ENCODE peak calls at places on chromosome 18, in seven cellular contexts. J is SJCRH30; L is GM12864; T is RCC 7860; W is AG09319; S is stimulated activated naive CD8-positive, alpha-beta T cell treated with anti-CD3 and anti-CD28 coated beads, Interleukin-15, amount 100 ng/mL, for 72 hours; Z is aorta. D is an unnamed sample.

GRCh38 chr18:65754121-65754520 is 3.3 kb downstream of the CDH7 start:
- DNase-seq in J (peak), L (no peak), T (peak), S (no peak), Z (no peak), W (no peak), D (peak)

GRCh38 chr18:24276994-24277393 is 120.6 kb downstream of the OSBPL1A start:
- DNase-seq in L (no peak), S (no peak), Z (no peak), J (no peak), W (no peak), T (no peak), D (no peak)

GRCh38 chr18:32389868-32390267 is 80.8 kb downstream of the GAREM1 start:
- DNase-seq in Z (no peak), L (no peak), W (no peak), S (no peak), J (no peak), T (no peak), D (no peak)

GRCh38 chr18:63112681-63113080 is 206.9 kb downstream of the BCL2 start:
- DNase-seq in W (no peak), L (no peak), T (no peak), S (no peak), Z (no peak), J (no peak), D (peak)

GRCh38 chr18:74137920-74138538 is 9.6 kb downstream of the FBXO15 start:
- DNase-seq in S (no peak), L (no peak), J (no peak), Z (no peak), T (no peak), W (no peak), D (no peak)

GRCh38 chr18:79326413-79327198 is 69.1 kb upstream of the NFATC1 start:
- DNase-seq in L (no peak), J (no peak), W (no peak), T (no peak), S (no peak), Z (no peak), D (no peak)

GRCh38 chr18:22467760-22468553 is 50.2 kb upstream of the CTAGE1 start:
- DNase-seq in W (peak), T (peak), L (no peak), J (no peak), Z (peak), S (no peak), D (no peak)

GRCh38 chr18:10579079-10579867 is 53.4 kb downstream of the NAPG start:
- DNase-seq in L (no peak), T (no peak), Z (no peak), S (no peak), J (no peak), W (no peak), D (no peak)

GRCh38 chr18:13725566-13726227 is 661 bp downstream of the FAM210A start:
- DNase-seq in L (peak), S (no peak), T (no peak), J (no peak), W (no peak), Z (no peak), D (no peak)

GRCh38 chr18:63868546-63868945 is 19.0 kb upstream of the SERPINB2 start:
- DNase-seq in W (no peak), T (no peak), S (no peak), J (no peak), L (no peak), Z (no peak), D (no peak)

GRCh38 chr18:30920356-30920755 is 122.2 kb downstream of the DSC3 start:
- DNase-seq in S (no peak), Z (no peak), L (no peak), W (no peak), T (no peak), J (no peak), D (no peak)

GRCh38 chr18:55731594-55732042 is 143.6 kb upstream of the TCF4 start:
- DNase-seq in S (no peak), L (no peak), J (no peak), T (no peak), Z (no peak), W (no peak), D (no peak)

GRCh38 chr18:3498705-3499451 is 48.9 kb downstream of the TGIF1 start:
- DNase-seq in S (peak), L (no peak), J (peak), Z (peak), T (no peak), W (no peak), D (no peak)

GRCh38 chr18:73758446-73758845 is 389.2 kb downstream of the FBXO15 start:
- DNase-seq in T (no peak), J (no peak), Z (no peak), L (no peak), W (no peak), S (no peak), D (no peak)

GRCh38 chr18:26869640-26870039 is 4.1 kb upstream of the AQP4 start:
- DNase-seq in Z (no peak), S (no peak), L (peak), T (no peak), J (no peak), W (no peak), D (no peak)

GRCh38 chr18:7608174-7608550 is 41.0 kb downstream of the PTPRM start:
- DNase-seq in W (no peak), L (no peak), S (no peak), Z (no peak), J (no peak), T (no peak), D (no peak)

GRCh38 chr18:63470751-63471150 is 6.0 kb upstream of the SERPINB5 start:
- DNase-seq in L (no peak), W (no peak), S (no peak), Z (no peak), T (no peak), J (no peak), D (no peak)

GRCh38 chr18:31680836-31681568 is 3.4 kb downstream of the B4GALT6 start:
- DNase-seq in T (no peak), Z (no peak), L (no peak), S (no peak), W (no peak), J (no peak), D (no peak)

GRCh38 chr18:22684268-22684667 is 248.9 kb upstream of the RBBP8 start:
- DNase-seq in T (no peak), Z (no peak), W (no peak), S (no peak), J (no peak), L (no peak), D (no peak)

GRCh38 chr18:58025733-58026132 is 18.3 kb upstream of the NEDD4L start:
- DNase-seq in J (no peak), L (no peak), T (no peak), S (no peak), W (no peak), Z (no peak), D (no peak)

GRCh38 chr18:58687871-58688308 is 16.6 kb downstream of the MALT1 start:
- DNase-seq in S (peak), W (no peak), Z (no peak), T (no peak), J (no peak), L (peak), D (no peak)

GRCh38 chr18:34031810-34032209 is 192.9 kb downstream of the NOL4 start:
- DNase-seq in J (no peak), S (no peak), L (no peak), T (no peak), W (no peak), Z (no peak), D (no peak)

GRCh38 chr18:2850816-2851215 is 4.0 kb downstream of the EMILIN2 start:
- DNase-seq in T (no peak), W (no peak), L (no peak), S (no peak), J (no peak), Z (no peak), D (no peak)

GRCh38 chr18:36179562-36180334 is 7.5 kb upstream of the MOCOS start:
- DNase-seq in L (no peak), Z (peak), W (peak), T (no peak), J (no peak), S (no peak), D (no peak)

GRCh38 chr18:43515481-43515880 is 238.2 kb upstream of the SYT4 start:
- DNase-seq in L (no peak), W (no peak), S (no peak), Z (no peak), T (no peak), J (no peak), D (no peak)

GRCh38 chr18:48292787-48293409 is 116.3 kb downstream of the ZBTB7C start:
- DNase-seq in Z (no peak), J (no peak), W (no peak), S (no peak), L (no peak), T (no peak), D (no peak)

GRCh38 chr18:13558132-13558531 is 168.2 kb downstream of the FAM210A start:
- DNase-seq in T (peak), J (peak), Z (no peak), L (no peak), W (no peak), S (no peak), D (no peak)

GRCh38 chr18:44946529-44947113 is 265.9 kb downstream of the SETBP1 start:
- DNase-seq in J (no peak), S (no peak), T (no peak), W (no peak), Z (no peak), L (no peak), D (no peak)

GRCh38 chr18:13500227-13500865 is 226.0 kb downstream of the FAM210A start:
- DNase-seq in J (no peak), S (no peak), W (peak), T (peak), L (no peak), Z (no peak), D (no peak)

GRCh38 chr18:48328473-48329205 is 80.5 kb downstream of the ZBTB7C start:
- DNase-seq in Z (peak), W (no peak), J (no peak), S (no peak), L (no peak), T (peak), D (no peak)

GRCh38 chr18:49858309-49859005 is 45.1 kb upstream of the ACAA2 start:
- DNase-seq in L (no peak), S (peak), W (peak), T (peak), J (peak), Z (no peak), D (no peak)

GRCh38 chr18:27184115-27185024 is 738 bp downstream of the CHST9 start:
- DNase-seq in L (no peak), W (no peak), S (no peak), J (peak), Z (no peak), T (no peak), D (no peak)

GRCh38 chr18:31901063-31901462 is 41.9 kb downstream of the TRAPPC8 start:
- DNase-seq in S (no peak), J (no peak), T (no peak), Z (no peak), L (no peak), W (no peak), D (no peak)

GRCh38 chr18:25795178-25795577 is 295.2 kb downstream of the SS18 start:
- DNase-seq in W (no peak), T (no peak), L (no peak), S (no peak), J (no peak), Z (no peak), D (no peak)

GRCh38 chr18:43642647-43643046 is 365.4 kb upstream of the SYT4 start:
- DNase-seq in Z (no peak), J (no peak), W (no peak), S (no peak), T (no peak), L (no peak), D (no peak)

GRCh38 chr18:5253910-5254309 is 41.6 kb downstream of the ZBTB14 start:
- DNase-seq in T (no peak), J (no peak), L (no peak), W (no peak), Z (no peak), S (no peak), D (no peak)

GRCh38 chr18:63783394-63783793 is 8.2 kb downstream of the SERPINB7 start:
- DNase-seq in T (no peak), J (no peak), Z (no peak), L (no peak), S (no peak), W (no peak), D (no peak)

D was measured in SIG-M5.